ENCODE peak calls at places on chromosomes 4 and X, in eight cellular contexts. F is iris pigment epithelial cell; I is activated naive CD8-positive, alpha-beta T cell treated with anti-CD3 and anti-CD28 coated beads, Interleukin-2, amount 50 U/mL, for 24 hours; C is ELF-1; W is Caki2; O is A549; V is fibroblast of lung; Q is GM19239. D is an unnamed sample.

GRCh38 chrX:130170752-130171445 is 863 bp upstream of the RAB33A start:
- DNase-seq in F (peak; percentile 38), V (peak; percentile 8), W (no peak), I (peak; percentile 69), O (peak; percentile 59), Q (no peak), C (peak; percentile 67), D (peak; percentile 55)

GRCh38 chr4:56995525-56995924 is 16.8 kb downstream of the POLR2B start:
- DNase-seq in I (no peak), V (peak; percentile 97), C (no peak), F (peak; percentile 97), Q (no peak), W (no peak), O (no peak), D (no peak)

GRCh38 chrX:47563801-47564315 is 2.9 kb downstream of the ARAF start:
- DNase-seq in V (peak; percentile 68), C (no peak), F (peak; percentile 89), Q (no peak), O (no peak), W (no peak), I (no peak), D (no peak)

GRCh38 chr4:98574816-98575215 is 83.6 kb downstream of the TSPAN5 start:
- DNase-seq in C (no peak), O (no peak), I (no peak), Q (no peak), V (no peak), F (no peak), W (no peak), D (no peak)

GRCh38 chr4:103754844-103755243 is 35.1 kb upstream of the TACR3 start:
- DNase-seq in V (peak; percentile 0), I (no peak), F (peak; percentile 6), W (peak; percentile 57), Q (no peak), C (no peak), O (peak; percentile 21), D (no peak)

GRCh38 chrX:152601848-152602616 is 35.7 kb upstream of the GABRQ start:
- DNase-seq in F (peak; percentile 12), I (peak; percentile 1), C (peak; percentile 61), O (peak; percentile 20), W (no peak), Q (no peak), V (peak; percentile 66), D (no peak)

GRCh38 chrX:134026732-134027311 is 41.4 kb upstream of the GPC3 start:
- DNase-seq in O (peak; percentile 40), C (peak; percentile 86), W (no peak), F (peak; percentile 42), I (peak; percentile 16), V (peak; percentile 5), Q (no peak), D (no peak)

GRCh38 chr4:102326951-102327350 is 18.3 kb downstream of the SLC39A8 start:
- DNase-seq in W (peak; percentile 6), I (no peak), Q (no peak), V (no peak), O (no peak), C (no peak), F (no peak), D (no peak)

GRCh38 chrX:132958086-132958703 is at the start of gene HS6ST2:
- DNase-seq in C (peak; percentile 79), W (no peak), I (no peak), O (no peak), F (no peak), Q (no peak), V (no peak), D (no peak)

GRCh38 chr4:3226467-3226866 is 22.5 kb upstream of the MSANTD1 start:
- DNase-seq in W (no peak), I (no peak), F (no peak), V (no peak), Q (no peak), C (no peak), O (no peak), D (no peak)

GRCh38 chr4:70996014-70996353 is 2.5 kb downstream of the DCK start:
- DNase-seq in Q (no peak), F (no peak), V (no peak), W (no peak), C (no peak), O (no peak), I (no peak), D (no peak)

GRCh38 chr4:39700500-39700899 is 2.6 kb downstream of the UBE2K start:
- DNase-seq in I (no peak), O (no peak), W (no peak), C (no peak), F (no peak), V (no peak), Q (no peak), D (no peak)

GRCh38 chr4:85825937-85826678 is 351.2 kb downstream of the ARHGAP24 start:
- DNase-seq in Q (no peak), F (peak; percentile 81), C (peak; percentile 46), I (no peak), W (peak; percentile 97), V (peak; percentile 80), O (peak; percentile 61), D (no peak)

GRCh38 chrX:12975999-12976558 is 1.2 kb downstream of the TMSB4X start:
- DNase-seq in F (peak; percentile 43), I (no peak), C (peak; percentile 70), O (peak; percentile 70), V (peak; percentile 54), Q (no peak), W (peak; percentile 34), D (no peak)

GRCh38 chr4:148007789-148008188 is 275.9 kb downstream of the ARHGAP10 start:
- DNase-seq in Q (no peak), W (no peak), I (no peak), V (no peak), F (peak; percentile 34), O (peak; percentile 2), C (peak; percentile 15), D (no peak)

GRCh38 chrX:130173190-130173895 is 1.6 kb downstream of the RAB33A start:
- DNase-seq in I (peak; percentile 57), C (no peak), F (peak; percentile 82), W (no peak), V (peak; percentile 79), Q (no peak), O (no peak), D (no peak)

GRCh38 chr4:139768913-139769312 is 103.3 kb downstream of the MGST2 start:
- DNase-seq in O (peak; percentile 21), V (no peak), C (peak; percentile 66), I (no peak), Q (no peak), W (no peak), F (no peak), D (no peak)

GRCh38 chr4:1516881-1517480 is 110.7 kb upstream of the NKX1-1 start:
- DNase-seq in F (no peak), Q (no peak), W (no peak), C (no peak), V (no peak), O (no peak), I (no peak), D (no peak)

GRCh38 chrX:120604359-120604782 is 470 bp downstream of the MCTS1 start:
- DNase-seq in I (peak; percentile 12), F (peak; percentile 53), O (peak; percentile 38), V (peak; percentile 51), W (peak; percentile 9), Q (peak; percentile 19), C (peak; percentile 27), D (peak; percentile 36)

GRCh38 chr4:1205641-1206298 is 33.4 kb upstream of the SPON2 start:
- DNase-seq in W (no peak), V (no peak), Q (no peak), I (no peak), O (no peak), F (no peak), C (no peak), D (no peak)

GRCh38 chr4:54227261-54228063 is 1.6 kb upstream of the PDGFRA start:
- DNase-seq in V (peak; percentile 75), Q (no peak), F (peak; percentile 75), I (peak; percentile 4), O (peak; percentile 44), W (peak; percentile 82), C (peak; percentile 83), D (no peak)

GRCh38 chr4:114921191-114921590 is 192.2 kb downstream of the NDST4 start:
- DNase-seq in I (no peak), C (no peak), W (no peak), F (no peak), V (no peak), O (no peak), Q (no peak), D (no peak)

GRCh38 chr4:86730310-86730709 is 118.9 kb downstream of the SLC10A6 start:
- DNase-seq in F (peak; percentile 32), C (peak; percentile 20), I (no peak), O (no peak), W (no peak), Q (no peak), V (no peak), D (peak; percentile 43)

GRCh38 chr4:186669159-186669720 is 54.4 kb downstream of the FAT1 start:
- DNase-seq in Q (no peak), W (no peak), F (peak; percentile 82), V (peak; percentile 78), I (no peak), C (peak; percentile 48), O (peak; percentile 38), D (no peak)

GRCh38 chrX:48459483-48459882 is 10.6 kb downstream of the SLC38A5 start:
- DNase-seq in O (no peak), I (no peak), W (no peak), V (no peak), Q (no peak), C (no peak), F (no peak), D (no peak)

GRCh38 chr4:4415806-4416805 is 29.2 kb downstream of the NSG1 start:
- DNase-seq in O (no peak), W (no peak), V (no peak), Q (no peak), I (no peak), C (no peak), F (no peak), D (no peak)

GRCh38 chrX:17544831-17545230 is 169.8 kb downstream of the NHS start:
- DNase-seq in W (peak; percentile 56), O (no peak), I (no peak), Q (no peak), V (no peak), F (no peak), C (no peak), D (no peak)

GRCh38 chr4:181870326-181870725 is 372.9 kb upstream of the TENM3 start:
- DNase-seq in F (peak; percentile 47), V (peak; percentile 77), W (no peak), C (no peak), O (no peak), Q (no peak), I (no peak), D (no peak)

GRCh38 chrX:78104447-78105176 is 564 bp downstream of the PGK1 start:
- DNase-seq in V (peak; percentile 43), I (no peak), Q (no peak), C (peak; percentile 56), W (peak; percentile 58), O (peak; percentile 74), F (peak; percentile 51), D (peak; percentile 19)

GRCh38 chrX:154695913-154696312 is 42.5 kb upstream of the CTAG2 start:
- DNase-seq in O (no peak), Q (no peak), F (no peak), V (no peak), W (no peak), I (no peak), C (no peak), D (no peak)

GRCh38 chr4:76339364-76339763 is 32.8 kb downstream of the STBD1 start:
- DNase-seq in Q (no peak), V (peak; percentile 11), I (no peak), C (no peak), O (no peak), F (peak; percentile 3), W (no peak), D (no peak)

GRCh38 chr4:48047421-48047844 is 30.9 kb downstream of the NIPAL1 start:
- DNase-seq in V (no peak), C (no peak), F (peak; percentile 15), Q (peak; percentile 26), O (no peak), I (peak; percentile 87), W (no peak), D (peak; percentile 29)

D was measured in central memory CD4-positive, alpha-beta T cell.